ENCODE peak calls at places on chromosome 2, in five cellular contexts. S is fibroblast of lung, D is psoas muscle, L is lung, C is coronary artery. P is an unnamed sample.

GRCh38 chr2:230512955-230513748 is 97.2 kb downstream of the SP100 start:
- DNase-seq in D (no peak), C (no peak), L (no peak), S (peak), P (no peak)

GRCh38 chr2:73418343-73418742 is 32.7 kb downstream of the ALMS1 start:
- DNase-seq in S (peak), D (peak), L (peak), C (peak), P (peak)

GRCh38 chr2:10221976-10222870 is 80.5 kb upstream of the HPCAL1 start:
- DNase-seq in C (no peak), L (no peak), S (no peak), D (no peak), P (no peak)

GRCh38 chr2:215950009-215950408 is 63.3 kb downstream of the MREG start:
- DNase-seq in L (no peak), C (no peak), D (no peak), S (peak), P (peak)

GRCh38 chr2:174078275-174078674 is 113.1 kb upstream of the SP3 start:
- DNase-seq in S (peak), C (no peak), L (no peak), D (no peak), P (peak)

GRCh38 chr2:84805250-84805917 is 75.5 kb downstream of the TRABD2A start:
- DNase-seq in S (peak), C (no peak), D (no peak), L (no peak), P (peak)

GRCh38 chr2:168029071-168029470 is 218.3 kb downstream of the STK39 start:
- DNase-seq in D (no peak), S (no peak), L (no peak), C (no peak), P (peak)

GRCh38 chr2:27378096-27378808 is 2.3 kb downstream of the ZNF513 start:
- DNase-seq in D (peak), S (no peak), L (no peak), C (no peak), P (no peak)

GRCh38 chr2:102839668-102840388 is 78.0 kb downstream of the TMEM182 start:
- DNase-seq in D (no peak), L (no peak), S (peak), C (no peak), P (peak)

GRCh38 chr2:31909661-31910060 is 101.1 kb downstream of the MEMO1 start:
- DNase-seq in S (no peak), D (no peak), L (no peak), C (no peak), P (no peak)

GRCh38 chr2:226048625-226049024 is 649.1 kb downstream of the NYAP2 start:
- DNase-seq in D (no peak), C (no peak), S (peak), L (no peak), P (peak)
- H3K4me3 ChIP-seq in D (no peak), C (no peak), S (no peak), L (no peak), P (no peak)

DNA sequence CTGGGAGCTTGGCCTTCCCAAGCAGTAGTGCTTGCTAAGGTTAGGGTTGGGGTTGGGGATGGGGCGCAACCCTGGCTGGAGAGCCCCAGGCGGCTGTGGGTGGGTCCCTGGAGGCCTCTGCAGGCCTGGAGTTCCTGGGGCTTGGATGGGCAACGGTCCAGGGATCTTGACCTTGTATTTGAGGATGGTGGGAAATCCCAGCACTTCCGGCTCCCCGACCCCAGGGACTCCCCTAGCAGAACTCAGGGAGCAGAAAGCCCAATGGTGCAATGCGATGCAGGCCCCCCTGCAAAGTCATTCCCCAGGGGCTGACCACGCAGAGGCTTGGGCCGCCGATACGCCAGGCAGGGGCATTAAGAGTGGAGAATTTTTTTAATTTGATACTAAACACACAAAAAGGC is 12.5 kb upstream of the MLPH start:
- DNase-seq in C (peak), S (no peak), D (peak), L (no peak), P (peak)
- H3K4me3 ChIP-seq in C (peak), S (peak), D (peak), L (peak), P (peak)

DNA sequence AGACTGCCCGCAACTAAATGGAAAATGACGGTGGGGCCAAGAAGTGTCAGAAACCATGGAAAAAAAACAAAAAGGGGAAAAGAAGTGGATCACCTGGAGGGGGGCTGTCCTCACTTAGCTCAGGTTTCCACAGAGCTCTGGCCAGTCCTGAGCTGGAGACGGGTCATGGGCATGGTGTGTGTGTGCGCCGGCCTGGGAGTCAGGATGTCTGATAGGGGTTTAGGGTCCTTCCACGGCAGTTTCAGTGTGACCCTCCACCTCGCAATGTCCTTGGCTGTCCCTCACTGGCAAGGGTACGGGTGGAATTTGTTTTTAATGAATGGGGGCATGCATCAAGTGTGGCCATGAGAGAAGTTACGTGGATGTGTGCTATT is 133.2 kb upstream of the MEIS1 start:
- DNase-seq in D (no peak), S (no peak), L (no peak), C (no peak), P (no peak)
- H3K4me3 ChIP-seq in D (no peak), S (no peak), L (no peak), C (peak), P (no peak)

GRCh38 chr2:118853129-118853640 is 5.7 kb upstream of the EN1 start:
- DNase-seq in D (no peak), S (no peak), L (no peak), C (no peak), P (no peak)
- H3K4me3 ChIP-seq in D (no peak), S (no peak), L (no peak), C (no peak), P (peak)

DNA sequence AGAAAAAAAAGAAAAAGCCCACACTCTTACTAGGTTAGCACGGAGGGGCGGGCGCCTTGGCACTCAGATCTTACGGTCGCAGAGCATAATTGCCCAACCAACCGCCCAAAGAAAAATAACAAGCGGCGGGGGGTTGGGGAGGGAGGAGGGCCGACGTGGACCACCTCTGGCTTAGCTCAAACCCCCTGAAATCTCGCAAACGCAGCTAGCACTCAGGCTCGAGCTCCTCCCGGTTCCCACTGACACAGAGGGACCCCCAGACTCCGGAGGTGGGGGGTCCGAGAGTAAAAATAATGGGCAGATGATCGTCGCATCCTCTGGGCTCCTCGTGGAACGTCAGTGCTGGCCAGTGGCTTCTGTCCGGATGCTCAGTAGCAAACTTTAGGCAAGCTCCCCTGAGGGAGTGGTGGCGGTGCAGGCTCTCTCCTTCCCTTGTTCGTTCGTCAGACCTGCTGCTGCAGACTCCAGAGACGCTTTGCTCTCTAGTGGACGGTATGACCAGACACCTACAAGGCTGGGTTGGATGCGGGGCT is 12.0 kb downstream of the CATIP start:
- DNase-seq in S (peak), L (no peak), C (peak), D (peak), P (no peak)
- H3K4me3 ChIP-seq in S (no peak), L (no peak), C (peak), D (peak), P (no peak)

GRCh38 chr2:33136056-33136455 is 189.3 kb downstream of the LTBP1 start:
- DNase-seq in L (no peak), S (no peak), C (no peak), D (no peak), P (peak)
- H3K4me3 ChIP-seq in L (no peak), S (peak), C (peak), D (peak), P (peak)

GRCh38 chr2:219461669-219462068 is 27.0 kb downstream of the SPEG start:
- DNase-seq in C (no peak), L (no peak), D (no peak), S (no peak), P (no peak)

GRCh38 chr2:219460424-219460926 is 25.8 kb downstream of the SPEG start:
- DNase-seq in C (peak), L (no peak), D (peak), S (peak), P (peak)

GRCh38 chr2:219459460-219460311 is 25.0 kb downstream of the SPEG start:
- DNase-seq in D (peak), L (peak), S (peak), C (no peak), P (peak)

GRCh38 chr2:219462349-219462748 is 27.7 kb downstream of the SPEG start:
- DNase-seq in S (no peak), L (no peak), C (no peak), D (no peak), P (no peak)

DNA sequence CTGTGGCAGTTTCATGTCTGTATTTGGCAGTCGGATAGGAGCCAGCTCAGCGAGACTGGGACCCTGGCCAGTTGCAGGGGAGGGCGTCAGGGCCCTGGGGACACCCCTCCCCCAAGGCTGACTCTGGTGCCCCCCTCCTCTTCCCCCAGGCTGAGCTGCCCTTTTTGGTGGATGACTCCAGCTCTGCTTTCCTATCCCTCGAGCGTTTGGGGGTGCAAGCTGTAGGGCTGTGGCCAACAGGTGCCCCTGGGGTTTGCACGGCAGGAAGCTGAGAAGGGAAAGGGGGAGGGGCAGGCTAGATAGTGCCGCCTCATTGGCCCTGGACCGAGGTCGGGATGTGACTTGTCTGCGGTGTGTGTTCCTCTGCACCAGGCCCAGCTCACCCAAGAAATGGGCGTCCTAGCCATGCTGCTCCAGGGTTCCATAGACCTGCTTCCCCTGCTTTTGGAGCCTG is 26.4 kb downstream of the SPEG start:
- DNase-seq in L (no peak), S (peak), C (peak), D (no peak), P (peak)
- H3K4me3 ChIP-seq in L (no peak), S (no peak), C (peak), D (peak), P (no peak)

DNA sequence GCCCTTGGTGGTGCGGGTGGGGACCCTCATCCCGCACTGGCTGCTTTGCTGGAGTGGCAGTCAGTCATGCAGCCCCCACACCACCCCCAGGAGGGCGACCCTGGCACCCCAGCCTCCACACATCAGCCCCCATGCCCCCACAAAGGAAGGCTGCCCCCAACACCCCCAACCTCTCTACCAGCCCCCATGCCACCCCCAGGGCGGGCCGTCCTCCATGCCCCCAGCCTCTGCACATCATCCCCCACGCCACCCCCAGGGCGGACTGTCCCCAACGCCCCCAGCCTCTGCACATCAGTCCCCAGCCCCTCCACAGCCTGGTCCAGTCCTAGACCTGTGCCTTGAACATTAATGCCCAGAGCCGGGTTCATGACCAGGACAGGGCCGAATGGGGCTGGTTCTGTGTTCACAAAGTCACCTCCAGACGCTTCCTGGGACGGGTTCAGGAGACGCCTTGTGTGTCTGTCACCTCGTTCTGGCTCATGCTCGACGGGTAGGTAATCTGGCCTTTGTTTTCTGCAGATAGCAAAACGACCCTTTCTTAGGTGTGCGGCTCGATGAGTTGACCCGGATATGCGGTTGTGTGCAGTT is 18.4 kb downstream of the D2HGDH start:
- DNase-seq in C (no peak), S (no peak), L (no peak), D (no peak), P (no peak)
- H3K4me3 ChIP-seq in C (no peak), S (no peak), L (no peak), D (no peak), P (no peak)

GRCh38 chr2:235641333-235641732 is 147.5 kb downstream of the AGAP1 start:
- DNase-seq in C (no peak), L (peak), D (peak), S (peak), P (no peak)
- H3K4me3 ChIP-seq in C (no peak), L (no peak), D (no peak), S (no peak), P (no peak)